ENCODE peak calls at places on chromosomes 7 and 10, in nine cellular contexts. One of them, this sample, is unnamed.

GRCh38 chr7:2068693-2069471 is 163.9 kb downstream of the MAD1L1 start:
- DNase-seq in HepG2: no peak
- DNase-seq in H1: no peak
- DNase-seq in esophagus muscularis mucosa: no peak
- DNase-seq in transverse colon: no peak
- DNase-seq in suprapubic skin: no peak
- DNase-seq in SK-N-SH: peak; percentile 72
- DNase-seq in stomach: no peak
- DNase-seq in K562: no peak
- DNase-seq in this sample: no peak

GRCh38 chr7:75658369-75658768 is 80.4 kb downstream of the HIP1 start:
- DNase-seq in esophagus muscularis mucosa: no peak
- DNase-seq in stomach: no peak
- DNase-seq in H1: no peak
- DNase-seq in transverse colon: no peak
- DNase-seq in SK-N-SH: no peak
- DNase-seq in HepG2: no peak
- DNase-seq in suprapubic skin: no peak
- DNase-seq in K562: no peak
- DNase-seq in this sample: no peak

GRCh38 chr10:68135922-68136718 is 26.8 kb downstream of the MYPN start:
- DNase-seq in H1: peak; percentile 29
- DNase-seq in esophagus muscularis mucosa: no peak
- DNase-seq in HepG2: no peak
- DNase-seq in suprapubic skin: no peak
- DNase-seq in stomach: no peak
- DNase-seq in K562: no peak
- DNase-seq in SK-N-SH: no peak
- DNase-seq in transverse colon: no peak
- DNase-seq in this sample: no peak

GRCh38 chr7:33725111-33725510 is 180.2 kb upstream of the BMPER start:
- DNase-seq in SK-N-SH: peak; percentile 60
- DNase-seq in stomach: no peak
- DNase-seq in H1: no peak
- DNase-seq in K562: no peak
- DNase-seq in HepG2: no peak
- DNase-seq in esophagus muscularis mucosa: no peak
- DNase-seq in suprapubic skin: no peak
- DNase-seq in transverse colon: no peak
- DNase-seq in this sample: no peak

GRCh38 chr10:59562126-59562525 is 147.5 kb downstream of the SLC16A9 start:
- DNase-seq in SK-N-SH: no peak
- DNase-seq in H1: no peak
- DNase-seq in transverse colon: no peak
- DNase-seq in K562: no peak
- DNase-seq in suprapubic skin: no peak
- DNase-seq in HepG2: no peak
- DNase-seq in stomach: no peak
- DNase-seq in esophagus muscularis mucosa: no peak
- DNase-seq in this sample: no peak

GRCh38 chr10:5305374-5305773 is 59.4 kb upstream of the UCN3 start:
- DNase-seq in transverse colon: no peak
- DNase-seq in SK-N-SH: no peak
- DNase-seq in stomach: no peak
- DNase-seq in K562: no peak
- DNase-seq in suprapubic skin: no peak
- DNase-seq in esophagus muscularis mucosa: no peak
- DNase-seq in HepG2: no peak
- DNase-seq in H1: no peak
- DNase-seq in this sample: no peak

GRCh38 chr10:25831138-25831537 is 102.9 kb upstream of the MYO3A start:
- DNase-seq in K562: no peak
- DNase-seq in HepG2: no peak
- DNase-seq in SK-N-SH: no peak
- DNase-seq in suprapubic skin: no peak
- DNase-seq in esophagus muscularis mucosa: no peak
- DNase-seq in stomach: no peak
- DNase-seq in H1: no peak
- DNase-seq in transverse colon: no peak
- DNase-seq in this sample: no peak

GRCh38 chr10:7436490-7437100 is 25.8 kb upstream of the SFMBT2 start:
- DNase-seq in K562: no peak
- DNase-seq in esophagus muscularis mucosa: no peak
- DNase-seq in transverse colon: no peak
- DNase-seq in SK-N-SH: no peak
- DNase-seq in stomach: no peak
- DNase-seq in H1: no peak
- DNase-seq in suprapubic skin: no peak
- DNase-seq in HepG2: no peak
- DNase-seq in this sample: no peak

GRCh38 chr10:115417585-115418265 is 324.6 kb downstream of the ATRNL1 start:
- DNase-seq in K562: peak; percentile 1
- DNase-seq in suprapubic skin: no peak
- DNase-seq in H1: peak; percentile 27
- DNase-seq in SK-N-SH: peak; percentile 22
- DNase-seq in transverse colon: peak; percentile 8
- DNase-seq in HepG2: peak; percentile 60
- DNase-seq in stomach: no peak
- DNase-seq in esophagus muscularis mucosa: no peak
- DNase-seq in this sample: peak; percentile 44

GRCh38 chr7:142767861-142768260 is 2.9 kb upstream of the PRSS2 start:
- DNase-seq in suprapubic skin: no peak
- DNase-seq in H1: no peak
- DNase-seq in transverse colon: no peak
- DNase-seq in HepG2: no peak
- DNase-seq in stomach: no peak
- DNase-seq in esophagus muscularis mucosa: no peak
- DNase-seq in SK-N-SH: no peak
- DNase-seq in K562: no peak
- DNase-seq in this sample: no peak

GRCh38 chr10:74760042-74760979 is 66.1 kb upstream of the KAT6B start:
- DNase-seq in stomach: no peak
- DNase-seq in HepG2: peak; percentile 53
- DNase-seq in esophagus muscularis mucosa: no peak
- DNase-seq in transverse colon: no peak
- DNase-seq in H1: no peak
- DNase-seq in SK-N-SH: no peak
- DNase-seq in K562: no peak
- DNase-seq in suprapubic skin: no peak
- DNase-seq in this sample: no peak

GRCh38 chr10:104938031-104938430 is 296.9 kb downstream of the SORCS3 start:
- DNase-seq in transverse colon: no peak
- DNase-seq in H1: no peak
- DNase-seq in SK-N-SH: no peak
- DNase-seq in K562: no peak
- DNase-seq in HepG2: no peak
- DNase-seq in esophagus muscularis mucosa: no peak
- DNase-seq in suprapubic skin: no peak
- DNase-seq in stomach: no peak
- DNase-seq in this sample: no peak

GRCh38 chr10:88389456-88389855 is 193.7 kb downstream of the RNLS start:
- DNase-seq in suprapubic skin: no peak
- DNase-seq in K562: peak; percentile 10
- DNase-seq in transverse colon: peak; percentile 31
- DNase-seq in esophagus muscularis mucosa: no peak
- DNase-seq in SK-N-SH: no peak
- DNase-seq in H1: no peak
- DNase-seq in stomach: no peak
- DNase-seq in HepG2: peak; percentile 15
- DNase-seq in this sample: no peak

GRCh38 chr7:49287653-49288052 is 363.3 kb downstream of the CDC14C start:
- DNase-seq in stomach: no peak
- DNase-seq in HepG2: no peak
- DNase-seq in transverse colon: no peak
- DNase-seq in H1: no peak
- DNase-seq in suprapubic skin: no peak
- DNase-seq in SK-N-SH: no peak
- DNase-seq in K562: no peak
- DNase-seq in esophagus muscularis mucosa: no peak
- DNase-seq in this sample: no peak

GRCh38 chr7:141654551-141654950 is 47.4 kb downstream of the DENND11 start:
- DNase-seq in HepG2: peak; percentile 70
- DNase-seq in K562: peak; percentile 75
- DNase-seq in H1: peak; percentile 46
- DNase-seq in suprapubic skin: no peak
- DNase-seq in SK-N-SH: peak; percentile 87
- DNase-seq in transverse colon: peak; percentile 71
- DNase-seq in esophagus muscularis mucosa: no peak
- DNase-seq in stomach: peak; percentile 70
- DNase-seq in this sample: no peak

GRCh38 chr7:55020481-55020871 is 1.7 kb downstream of the EGFR start:
- DNase-seq in K562: no peak
- DNase-seq in stomach: no peak
- DNase-seq in esophagus muscularis mucosa: peak; percentile 91
- DNase-seq in transverse colon: peak; percentile 59
- DNase-seq in SK-N-SH: no peak
- DNase-seq in suprapubic skin: peak; percentile 84
- DNase-seq in H1: no peak
- DNase-seq in HepG2: no peak
- DNase-seq in this sample: peak; percentile 93

GRCh38 chr7:131095346-131095745 is 232.3 kb upstream of the MKLN1 start:
- DNase-seq in K562: no peak
- DNase-seq in stomach: no peak
- DNase-seq in H1: no peak
- DNase-seq in SK-N-SH: no peak
- DNase-seq in transverse colon: no peak
- DNase-seq in suprapubic skin: no peak
- DNase-seq in esophagus muscularis mucosa: no peak
- DNase-seq in HepG2: no peak
- DNase-seq in this sample: no peak

GRCh38 chr7:29308424-29308823 is 113.8 kb downstream of the CHN2 start:
- DNase-seq in K562: no peak
- DNase-seq in HepG2: no peak
- DNase-seq in suprapubic skin: no peak
- DNase-seq in transverse colon: no peak
- DNase-seq in SK-N-SH: no peak
- DNase-seq in esophagus muscularis mucosa: no peak
- DNase-seq in H1: no peak
- DNase-seq in stomach: no peak
- DNase-seq in this sample: no peak

GRCh38 chr7:27176962-27177794 is 3.1 kb upstream of the HOXA10 start:
- DNase-seq in esophagus muscularis mucosa: no peak
- DNase-seq in suprapubic skin: peak; percentile 74
- DNase-seq in H1: no peak
- DNase-seq in transverse colon: peak; percentile 27
- DNase-seq in HepG2: no peak
- DNase-seq in stomach: no peak
- DNase-seq in K562: no peak
- DNase-seq in SK-N-SH: no peak
- DNase-seq in this sample: peak; percentile 70

GRCh38 chr10:29482591-29483421 is 152.0 kb downstream of the SVIL start:
- DNase-seq in suprapubic skin: no peak
- DNase-seq in H1: no peak
- DNase-seq in transverse colon: no peak
- DNase-seq in SK-N-SH: peak; percentile 59
- DNase-seq in stomach: no peak
- DNase-seq in K562: no peak
- DNase-seq in HepG2: peak; percentile 24
- DNase-seq in esophagus muscularis mucosa: no peak
- DNase-seq in this sample: peak; percentile 79

DNA sequence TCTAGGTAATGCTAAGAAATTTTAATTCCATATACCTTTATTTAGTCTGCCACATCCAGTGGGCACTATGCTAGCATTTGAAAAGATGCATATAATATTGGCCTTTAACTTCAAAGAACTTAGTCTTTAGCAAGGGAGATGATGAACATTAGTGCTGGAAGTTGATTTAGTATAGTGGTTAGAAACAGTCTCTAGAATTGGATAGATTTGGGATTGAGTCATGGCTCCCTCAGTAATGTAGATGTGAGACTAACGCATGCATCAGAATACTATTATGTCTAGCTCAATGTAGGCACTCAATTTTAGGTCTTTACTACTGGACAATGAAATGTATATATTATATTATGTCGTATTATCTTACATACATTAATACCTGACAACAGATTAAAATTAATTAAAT is 5.8 kb downstream of the DKK1 start:
- DNase-seq in transverse colon: no peak
- DNase-seq in SK-N-SH: no peak
- DNase-seq in stomach: no peak
- DNase-seq in K562: no peak
- DNase-seq in esophagus muscularis mucosa: no peak
- DNase-seq in suprapubic skin: no peak
- DNase-seq in H1: no peak
- DNase-seq in HepG2: no peak
- DNase-seq in this sample: no peak
- TF ChIP-seq EP300 in transverse colon: no peak
- TF ChIP-seq EP300 in SK-N-SH: no peak
- TF ChIP-seq EP300 in stomach: no peak
- TF ChIP-seq EP300 in K562: no peak
- TF ChIP-seq EP300 in esophagus muscularis mucosa: no peak
- TF ChIP-seq EP300 in suprapubic skin: no peak
- TF ChIP-seq EP300 in H1: no peak
- TF ChIP-seq EP300 in HepG2: no peak
- TF ChIP-seq EP300 in this sample: no peak

GRCh38 chr10:94545277-94546057 is at the start of gene HELLS:
- DNase-seq in suprapubic skin: peak; percentile 86
- DNase-seq in esophagus muscularis mucosa: peak; percentile 93
- DNase-seq in H1: peak; percentile 67
- DNase-seq in stomach: peak; percentile 84
- DNase-seq in HepG2: peak; percentile 81
- DNase-seq in transverse colon: peak; percentile 84
- DNase-seq in SK-N-SH: peak; percentile 91
- DNase-seq in K562: peak; percentile 88
- DNase-seq in this sample: peak; percentile 87
- H3K4me1 ChIP-seq in suprapubic skin: peaks cover 21% of the 10 kb centered on the region
- H3K4me1 ChIP-seq in esophagus muscularis mucosa: peaks cover 20% of the 10 kb centered on the region
- H3K4me1 ChIP-seq in H1: no peaks in the 10 kb centered on the region
- H3K4me1 ChIP-seq in stomach: peaks cover 21% of the 10 kb centered on the region
- H3K4me1 ChIP-seq in HepG2: peaks cover 31% of the 10 kb centered on the region
- H3K4me1 ChIP-seq in transverse colon: peaks cover 23% of the 10 kb centered on the region
- H3K4me1 ChIP-seq in SK-N-SH: no peaks in the 10 kb centered on the region
- H3K4me1 ChIP-seq in K562: peaks cover 10% of the 10 kb centered on the region
- H3K4me1 ChIP-seq in this sample: peaks cover 19% of the 10 kb centered on the region

DNA sequence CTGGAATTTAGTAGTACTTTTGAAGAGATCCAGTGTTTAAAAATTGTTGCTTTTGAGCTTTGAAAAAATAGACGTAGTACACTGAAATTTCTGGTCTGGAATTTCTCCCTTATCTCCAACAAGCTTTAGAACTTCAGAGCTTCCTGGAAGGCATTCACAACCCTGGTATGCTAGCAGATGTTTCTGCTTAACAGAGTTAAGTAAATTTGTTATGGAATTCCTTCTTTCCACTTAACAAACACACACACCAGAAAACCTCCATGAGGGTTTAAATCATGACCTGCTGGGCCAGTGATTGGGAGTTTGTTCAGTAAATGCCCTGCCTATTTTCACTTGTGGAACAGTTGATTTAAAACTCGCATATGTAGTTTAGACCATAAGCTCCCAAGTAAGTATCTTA is 13.7 kb downstream of the ASB15 start:
- DNase-seq in suprapubic skin: no peak
- DNase-seq in SK-N-SH: peak; percentile 60
- DNase-seq in transverse colon: no peak
- DNase-seq in K562: no peak
- DNase-seq in H1: no peak
- DNase-seq in esophagus muscularis mucosa: no peak
- DNase-seq in HepG2: peak; percentile 37
- DNase-seq in stomach: no peak
- DNase-seq in this sample: no peak
- TF ChIP-seq POLR2AphosphoS5 in suprapubic skin: no peak
- TF ChIP-seq POLR2AphosphoS5 in SK-N-SH: peak; percentile 68
- TF ChIP-seq POLR2AphosphoS5 in transverse colon: no peak
- TF ChIP-seq POLR2AphosphoS5 in K562: no peak
- TF ChIP-seq POLR2AphosphoS5 in H1: no peak
- TF ChIP-seq POLR2AphosphoS5 in esophagus muscularis mucosa: no peak
- TF ChIP-seq POLR2AphosphoS5 in HepG2: no peak
- TF ChIP-seq POLR2AphosphoS5 in stomach: no peak
- TF ChIP-seq POLR2AphosphoS5 in this sample: no peak

GRCh38 chr7:668139-668871 is 58.2 kb upstream of the DNAAF5 start:
- DNase-seq in esophagus muscularis mucosa: no peak
- DNase-seq in transverse colon: peak; percentile 31
- DNase-seq in K562: no peak
- DNase-seq in SK-N-SH: no peak
- DNase-seq in stomach: no peak
- DNase-seq in H1: no peak
- DNase-seq in HepG2: no peak
- DNase-seq in suprapubic skin: no peak
- DNase-seq in this sample: peak; percentile 89
- TF ChIP-seq EP300 in esophagus muscularis mucosa: no peak
- TF ChIP-seq EP300 in transverse colon: no peak
- TF ChIP-seq EP300 in K562: no peak
- TF ChIP-seq EP300 in SK-N-SH: no peak
- TF ChIP-seq EP300 in stomach: no peak
- TF ChIP-seq EP300 in H1: no peak
- TF ChIP-seq EP300 in HepG2: no peak
- TF ChIP-seq EP300 in suprapubic skin: no peak
- TF ChIP-seq EP300 in this sample: no peak